ENCODE peak calls at places on chromosomes 13 and 19, in seven cellular contexts. N is IMR-90, F is esophagus squamous epithelium, J is transverse colon, V is sigmoid colon, H is K562, A is ovary. S is an unnamed sample.

GRCh38 chr13:111920932-111921705 is 145.8 kb upstream of the SOX1 start:
- DNase-seq in N (no peak), F (no peak), J (no peak), V (no peak), H (no peak), A (peak; percentile 14), S (no peak)

GRCh38 chr13:64697226-64697625 is 2532.9 kb downstream of the PCDH9 start:
- DNase-seq in N (no peak), F (no peak), J (no peak), V (no peak), H (no peak), A (no peak), S (no peak)

GRCh38 chr13:113758651-113759524 is at the start of gene TMEM255B:
- DNase-seq in N (peak; percentile 49), F (peak; percentile 32), J (peak; percentile 88), V (peak; percentile 91), H (peak; percentile 91), A (peak; percentile 94), S (peak; percentile 90)

GRCh38 chr13:43307921-43308433 is 284.6 kb downstream of the DNAJC15 start:
- DNase-seq in N (peak; percentile 87), F (no peak), J (peak; percentile 75), V (peak; percentile 94), H (no peak), A (peak; percentile 95), S (peak; percentile 68)

GRCh38 chr13:22893149-22893548 is 287.6 kb upstream of the SGCG start:
- DNase-seq in N (no peak), F (no peak), J (no peak), V (no peak), H (no peak), A (no peak), S (no peak)

GRCh38 chr19:31257025-31257424 is 92.2 kb downstream of the TSHZ3 start:
- DNase-seq in N (no peak), F (no peak), J (no peak), V (no peak), H (no peak), A (no peak), S (no peak)

GRCh38 chr19:44741841-44742352 is 6.6 kb upstream of the BCL3 start:
- DNase-seq in N (peak; percentile 100), F (peak; percentile 65), J (peak; percentile 97), V (peak; percentile 99), H (peak; percentile 84), A (peak; percentile 98), S (peak; percentile 96)

GRCh38 chr13:26420282-26420960 is 137.1 kb upstream of the WASF3 start:
- DNase-seq in N (peak; percentile 10), F (no peak), J (no peak), V (no peak), H (no peak), A (no peak), S (no peak)

GRCh38 chr19:16575861-16576689 is 3.9 kb upstream of the SLC35E1 start:
- DNase-seq in N (no peak), F (no peak), J (no peak), V (no peak), H (no peak), A (no peak), S (no peak)

GRCh38 chr19:50554212-50554611 is 14.0 kb downstream of the LRRC4B start:
- DNase-seq in N (no peak), F (no peak), J (no peak), V (no peak), H (no peak), A (no peak), S (no peak)

GRCh38 chr13:85737952-85738351 is 61.3 kb downstream of the SLITRK6 start:
- DNase-seq in N (no peak), F (no peak), J (no peak), V (no peak), H (no peak), A (no peak), S (peak; percentile 4)

GRCh38 chr19:30722236-30722635 is 350.1 kb downstream of the ZNF536 start:
- DNase-seq in N (no peak), F (no peak), J (no peak), V (no peak), H (no peak), A (no peak), S (no peak)

GRCh38 chr13:55234311-55234710 is 1906.4 kb upstream of the PRR20A start:
- DNase-seq in N (no peak), F (no peak), J (no peak), V (no peak), H (no peak), A (no peak), S (no peak)

GRCh38 chr19:34838248-34838647 is 65.2 kb upstream of the ZNF599 start:
- DNase-seq in N (no peak), F (no peak), J (no peak), V (no peak), H (peak; percentile 60), A (no peak), S (peak; percentile 14)

DNA sequence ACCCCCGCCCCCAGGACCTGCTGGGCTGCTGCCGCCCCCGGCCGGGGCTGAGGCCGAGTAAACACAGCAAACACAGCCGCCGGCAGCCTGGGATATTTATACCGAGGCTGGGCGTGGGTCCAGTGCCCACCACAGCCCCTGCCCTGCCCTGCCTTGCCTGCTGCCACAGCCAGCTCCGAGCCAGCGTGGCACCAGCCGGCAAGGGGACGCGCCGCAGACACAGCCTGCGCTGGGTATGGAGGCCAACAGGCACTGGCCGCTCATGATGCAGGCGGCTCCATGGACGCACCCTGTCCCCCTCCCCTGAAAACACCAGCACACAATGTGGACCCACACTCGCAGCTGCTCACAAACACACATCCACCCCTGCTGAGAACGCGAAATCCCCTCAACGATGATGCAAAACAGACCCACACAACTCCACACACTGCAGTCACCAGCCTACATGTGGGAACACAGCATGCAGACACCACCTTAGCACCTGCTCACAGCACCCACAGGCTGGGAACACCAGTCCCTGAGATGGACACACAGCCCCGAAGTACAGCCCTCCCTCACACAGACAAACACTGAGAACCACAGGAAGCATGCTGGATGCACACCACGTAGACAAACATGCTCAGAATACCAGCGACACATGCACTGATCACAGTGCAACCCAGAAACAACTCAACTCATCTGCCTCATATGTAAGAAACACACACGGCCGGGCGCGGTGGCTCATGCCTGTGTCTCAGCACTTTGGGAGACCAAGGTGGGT is 16.2 kb downstream of the CCDC97 start:
- DNase-seq in N (peak; percentile 80), F (no peak), J (peak; percentile 39), V (no peak), H (no peak), A (peak; percentile 65), S (no peak)
- TF ChIP-seq POLR2A in N (no peak), F (no peak), J (peak; percentile 31), V (no peak), H (no peak), A (no peak), S (no peak)

GRCh38 chr19:47258895-47259555 is 2.7 kb downstream of the CCDC9 start:
- DNase-seq in N (no peak), F (no peak), J (no peak), V (no peak), H (no peak), A (no peak), S (no peak)
- H3K4me3 ChIP-seq in N (no peak overlapping the region), F (peak overlapping the region; percentile 63), J (no peak overlapping the region), V (no peak overlapping the region), H (no peak overlapping the region), A (no peak overlapping the region), S (no peak overlapping the region)

GRCh38 chr19:38848299-38849146 is 1.3 kb downstream of the HNRNPL start:
- DNase-seq in N (no peak), F (no peak), J (no peak), V (no peak), H (no peak), A (no peak), S (no peak)

GRCh38 chr19:38850976-38851621 is 1.3 kb upstream of the HNRNPL start:
- DNase-seq in N (no peak), F (no peak), J (peak; percentile 48), V (peak; percentile 80), H (peak; percentile 60), A (peak; percentile 75), S (no peak)

GRCh38 chr19:38849147-38849745 is 540 bp downstream of the HNRNPL start:
- DNase-seq in N (peak; percentile 92), F (peak; percentile 80), J (peak; percentile 98), V (peak; percentile 99), H (peak; percentile 97), A (peak; percentile 99), S (peak; percentile 90)

GRCh38 chr19:38850231-38850975 is 617 bp upstream of the HNRNPL start:
- DNase-seq in N (peak; percentile 100), F (peak; percentile 100), J (peak; percentile 99), V (peak; percentile 100), H (peak; percentile 98), A (peak; percentile 99), S (peak; percentile 99)

GRCh38 chr19:38849746-38850230 is at the start of gene HNRNPL:
- DNase-seq in N (no peak), F (peak; percentile 100), J (peak; percentile 99), V (no peak), H (peak; percentile 97), A (no peak), S (no peak)
- TF ChIP-seq POLR2A in N (peak; percentile 96), F (peak; percentile 81), J (peak; percentile 93), V (peak; percentile 88), H (peak; percentile 84), A (peak; percentile 99), S (peak; percentile 65)

GRCh38 chr19:39119830-39120229 is 5.8 kb upstream of the PAK4 start:
- DNase-seq in N (no peak), F (no peak), J (no peak), V (no peak), H (no peak), A (no peak), S (no peak)

GRCh38 chr19:39113199-39113598 is 12.4 kb upstream of the PAK4 start:
- DNase-seq in N (no peak), F (no peak), J (no peak), V (no peak), H (no peak), A (no peak), S (no peak)

GRCh38 chr19:39112338-39112890 is 13.2 kb upstream of the PAK4 start:
- DNase-seq in N (no peak), F (no peak), J (no peak), V (no peak), H (no peak), A (no peak), S (no peak)

GRCh38 chr19:39111593-39112199 is 13.9 kb upstream of the PAK4 start:
- DNase-seq in N (no peak), F (no peak), J (no peak), V (no peak), H (peak; percentile 55), A (no peak), S (no peak)

GRCh38 chr19:39115105-39115847 is 10.3 kb upstream of the PAK4 start:
- DNase-seq in N (no peak), F (no peak), J (no peak), V (no peak), H (no peak), A (no peak), S (no peak)
- H3K4me3 ChIP-seq in N (no peak overlapping the region), F (no peak overlapping the region), J (no peak overlapping the region), V (no peak overlapping the region), H (no peak overlapping the region), A (no peak overlapping the region), S (no peak overlapping the region)